ENCODE peak calls at places on chromosomes 4 and X, in four cellular contexts. M is ureter, D is fibroblast of lung, L is NCI-H2081 treated with DMSO at 0.1 percent for 48 hours. T is an unnamed sample.

GRCh38 chr4:174156239-174156826 is 127.1 kb downstream of the FBXO8 start:
- DNase-seq in L (peak; percentile 23), M (no peak), D (peak; percentile 13), T (peak; percentile 29)

GRCh38 chr4:122086338-122086737 is 65.8 kb upstream of the BLTP1 start:
- DNase-seq in L (no peak), M (no peak), D (no peak), T (no peak)

GRCh38 chr4:182856862-182857261 is 60.3 kb downstream of the DCTD start:
- DNase-seq in L (no peak), D (no peak), M (no peak), T (no peak)

GRCh38 chr4:111633663-111634266 is 511.5 kb upstream of the FAM241A start:
- DNase-seq in D (no peak), L (no peak), M (no peak), T (no peak)

GRCh38 chr4:2366252-2367192 is 51.9 kb downstream of the ZFYVE28 start:
- DNase-seq in M (no peak), L (peak; percentile 17), D (no peak), T (no peak)

GRCh38 chrX:22081475-22082092 is 49.5 kb downstream of the PHEX start:
- DNase-seq in D (peak; percentile 39), L (no peak), M (peak; percentile 55), T (peak; percentile 40)

GRCh38 chr4:148311493-148311892 is 130.7 kb downstream of the NR3C2 start:
- DNase-seq in L (no peak), M (no peak), D (peak; percentile 47), T (no peak)

GRCh38 chr4:150065740-150066139 is 12.5 kb upstream of the DCLK2 start:
- DNase-seq in M (no peak), D (no peak), L (no peak), T (no peak)

GRCh38 chrX:22383988-22384387 is 111.3 kb downstream of the CBLL2 start:
- DNase-seq in L (no peak), M (no peak), D (no peak), T (no peak)

GRCh38 chr4:26583538-26583864 is 383 bp upstream of the TBC1D19 start:
- DNase-seq in D (peak; percentile 81), M (no peak), L (peak; percentile 87), T (no peak)

GRCh38 chr4:164402554-164402953 is 351.4 kb upstream of the SMIM31 start:
- DNase-seq in L (no peak), M (no peak), D (peak; percentile 2), T (no peak)

GRCh38 chr4:119898211-119898610 is 168.4 kb downstream of the MAD2L1 start:
- DNase-seq in D (no peak), L (no peak), M (no peak), T (no peak)

GRCh38 chr4:5118091-5118786 is 67.0 kb downstream of the STK32B start:
- DNase-seq in M (no peak), D (no peak), L (no peak), T (no peak)

GRCh38 chr4:75708218-75708691 is 16.1 kb upstream of the USO1 start:
- DNase-seq in M (no peak), L (no peak), D (no peak), T (no peak)

GRCh38 chr4:159283697-159284492 is 181.0 kb downstream of the RAPGEF2 start:
- DNase-seq in M (no peak), D (peak; percentile 97), L (no peak), T (peak; percentile 74)

GRCh38 chr4:100016191-100016590 is 66.1 kb upstream of the H2AZ1 start:
- DNase-seq in M (no peak), L (no peak), D (peak; percentile 12), T (no peak)

GRCh38 chrX:14963447-14964236 is 90.4 kb downstream of the MOSPD2 start:
- DNase-seq in D (peak; percentile 75), L (no peak), M (no peak), T (peak; percentile 9)

GRCh38 chrX:71450433-71451106 is 82.3 kb upstream of the OGT start:
- DNase-seq in D (no peak), M (no peak), L (no peak), T (no peak)

GRCh38 chr4:82268050-82268825 is 105.6 kb downstream of the HNRNPD start:
- DNase-seq in L (peak; percentile 8), D (peak; percentile 37), M (peak; percentile 61), T (peak; percentile 48)

GRCh38 chr4:163484906-163485305 is 9.6 kb upstream of the TMA16 start:
- DNase-seq in M (no peak), D (peak; percentile 34), L (no peak), T (peak; percentile 46)

GRCh38 chr4:148215202-148215601 is 227.0 kb downstream of the NR3C2 start:
- DNase-seq in M (no peak), L (no peak), D (no peak), T (no peak)

GRCh38 chr4:153684182-153685073 is at the start of gene TLR2:
- DNase-seq in L (no peak), D (peak; percentile 7), M (peak; percentile 71), T (no peak)

GRCh38 chrX:17242470-17242869 is 132.5 kb upstream of the NHS start:
- DNase-seq in M (peak; percentile 59), D (peak; percentile 36), L (peak; percentile 82), T (peak; percentile 50)

GRCh38 chr4:1332686-1333085 is 14.3 kb upstream of the UVSSA start:
- DNase-seq in L (no peak), D (no peak), M (no peak), T (no peak)

GRCh38 chr4:68872442-68873217 is 56.8 kb downstream of the UGT2B10 start:
- DNase-seq in D (no peak), M (no peak), L (no peak), T (no peak)

T was measured in brain microvascular endothelial cell.